ENCODE peak calls at places on chromosomes 4 and X, in six cellular contexts. A is lower lobe of right lung; Q is NCI-H69; G is NCI-H2227 treated with DMSO at 0.1 percent for 48 hours; M is activated CD4-positive, CD25-positive, alpha-beta regulatory T cell; L is ELR. W is an unnamed sample.

GRCh38 chrX:48107717-48108116 is 22.7 kb upstream of the SPACA5B start:
- DNase-seq in A (no peak), Q (no peak), G (no peak), M (no peak), L (no peak), W (no peak)

GRCh38 chrX:26574208-26574607 is 358.2 kb downstream of the MAGEB5 start:
- DNase-seq in A (no peak), Q (no peak), G (no peak), M (no peak), L (no peak), W (no peak)

GRCh38 chr4:130486186-130486585 is 1390.2 kb downstream of the C4orf33 start:
- DNase-seq in A (no peak), Q (peak), G (no peak), M (no peak), L (peak), W (no peak)

GRCh38 chrX:136063340-136064079 is 78.3 kb downstream of the SLC9A6 start:
- DNase-seq in A (peak), Q (peak), G (no peak), M (no peak), L (no peak), W (peak)

GRCh38 chrX:29466441-29466840 is 748.9 kb upstream of the MAGEB2 start:
- DNase-seq in A (no peak), Q (no peak), G (no peak), M (no peak), L (no peak), W (peak)

GRCh38 chr4:37865450-37865849 is 25.4 kb upstream of the TBC1D1 start:
- DNase-seq in A (no peak), Q (no peak), G (no peak), M (no peak), L (no peak), W (peak)

GRCh38 chr4:161336016-161336415 is 827.8 kb downstream of the FSTL5 start:
- DNase-seq in A (no peak), Q (no peak), G (no peak), M (no peak), L (no peak), W (no peak)

GRCh38 chrX:111868726-111869638 is 7.0 kb upstream of the TRPC5OS start:
- DNase-seq in A (no peak), Q (peak), G (no peak), M (no peak), L (no peak), W (no peak)

GRCh38 chr4:139815646-139816601 is 150.3 kb downstream of the MGST2 start:
- DNase-seq in A (no peak), Q (no peak), G (peak), M (no peak), L (peak), W (peak)

GRCh38 chr4:39637572-39638357 is 900 bp downstream of the SMIM14 start:
- DNase-seq in A (peak), Q (peak), G (peak), M (no peak), L (peak), W (peak)

GRCh38 chr4:6023766-6024165 is 5.5 kb upstream of the C4orf50 start:
- DNase-seq in A (no peak), Q (no peak), G (no peak), M (no peak), L (no peak), W (peak)

GRCh38 chr4:2570036-2570435 is 33.6 kb downstream of the FAM193A start:
- DNase-seq in A (no peak), Q (no peak), G (no peak), M (no peak), L (no peak), W (no peak)

GRCh38 chr4:107834241-107834856 is 9.6 kb downstream of the SGMS2 start:
- DNase-seq in A (no peak), Q (no peak), G (no peak), M (no peak), L (peak), W (no peak)

GRCh38 chr4:13970349-13970748 is 342.8 kb upstream of the BOD1L1 start:
- DNase-seq in A (no peak), Q (no peak), G (no peak), M (no peak), L (peak), W (peak)

GRCh38 chrX:42131856-42132255 is 208.5 kb upstream of the CASK start:
- DNase-seq in A (no peak), Q (no peak), G (no peak), M (no peak), L (no peak), W (no peak)

GRCh38 chrX:40908026-40908425 is 172.7 kb upstream of the MED14 start:
- DNase-seq in A (no peak), Q (no peak), G (no peak), M (no peak), L (peak), W (peak)

GRCh38 chr4:40065010-40065409 is 8.4 kb downstream of the N4BP2 start:
- DNase-seq in A (no peak), Q (no peak), G (no peak), M (no peak), L (no peak), W (no peak)

GRCh38 chr4:101954975-101955678 is 164.6 kb downstream of the BANK1 start:
- DNase-seq in A (no peak), Q (peak), G (no peak), M (no peak), L (no peak), W (no peak)

GRCh38 chr4:98430708-98431403 is 169.7 kb downstream of the RAP1GDS1 start:
- DNase-seq in A (no peak), Q (no peak), G (no peak), M (no peak), L (peak), W (peak)

GRCh38 chr4:82851902-82852750 is 38.8 kb downstream of the SEC31A start:
- DNase-seq in A (no peak), Q (peak), G (no peak), M (no peak), L (peak), W (peak)

GRCh38 chr4:155629183-155629825 is 37.3 kb upstream of the GUCY1A1 start:
- DNase-seq in A (no peak), Q (no peak), G (no peak), M (no peak), L (peak), W (peak)

GRCh38 chr4:152234571-152234970 is 301.3 kb downstream of the FBXW7 start:
- DNase-seq in A (no peak), Q (no peak), G (no peak), M (no peak), L (no peak), W (no peak)

GRCh38 chr4:40289366-40290188 is 45.6 kb upstream of the CHRNA9 start:
- DNase-seq in A (no peak), Q (peak), G (peak), M (no peak), L (peak), W (peak)

GRCh38 chr4:170139764-170140163 is 50.0 kb upstream of the AADAT start:
- DNase-seq in A (no peak), Q (no peak), G (no peak), M (no peak), L (peak), W (peak)

GRCh38 chr4:9898596-9899345 is 117.3 kb downstream of the DRD5 start:
- DNase-seq in A (no peak), Q (no peak), G (no peak), M (no peak), L (no peak), W (peak)

GRCh38 chr4:146212781-146213180 is 1.6 kb upstream of the REELD1 start:
- DNase-seq in A (no peak), Q (no peak), G (no peak), M (no peak), L (peak), W (no peak)

GRCh38 chr4:132297346-132297745 is 851.7 kb upstream of the PCDH10 start:
- DNase-seq in A (no peak), Q (no peak), G (no peak), M (no peak), L (peak), W (peak)

GRCh38 chrX:12013220-12013619 is 125.1 kb upstream of the FRMPD4 start:
- DNase-seq in A (no peak), Q (peak), G (no peak), M (no peak), L (peak), W (peak)

GRCh38 chrX:9144643-9145290 is 110.8 kb upstream of the FAM9B start:
- DNase-seq in A (peak), Q (peak), G (no peak), M (no peak), L (no peak), W (peak)

GRCh38 chr4:185113340-185113739 is 29.7 kb upstream of the SLC25A4 start:
- DNase-seq in A (no peak), Q (no peak), G (no peak), M (no peak), L (no peak), W (peak)

GRCh38 chrX:154022716-154023115 is 3.0 kb upstream of the IRAK1 start:
- DNase-seq in A (no peak), Q (no peak), G (peak), M (no peak), L (no peak), W (no peak)

GRCh38 chr4:184688447-184688846 is 38.9 kb downstream of the PRIMPOL start:
- DNase-seq in A (no peak), Q (peak), G (no peak), M (no peak), L (peak), W (peak)

GRCh38 chr4:119729815-119730643 is 101.4 kb upstream of the PDE5A start:
- DNase-seq in A (no peak), Q (peak), G (no peak), M (no peak), L (peak), W (peak)

GRCh38 chr4:27005512-27006246 is 145.0 kb downstream of the STIM2 start:
- DNase-seq in A (no peak), Q (no peak), G (no peak), M (no peak), L (peak), W (peak)